ENCODE peak calls at places on chromosomes 16 and 17, in seven cellular contexts. One of them, this sample, is unnamed.

GRCh38 chr17:82497483-82498405 is 21.8 kb upstream of the FOXK2 start:
- DNase-seq in tibial nerve: peak
- DNase-seq in HCT116: no peak
- DNase-seq in IMR-90: peak
- DNase-seq in lower leg skin: peak
- DNase-seq in sigmoid colon: peak
- DNase-seq in Peyer's patch: peak
- DNase-seq in this sample: peak

GRCh38 chr17:56131431-56131830 is 21.8 kb upstream of the ANKFN1 start:
- DNase-seq in tibial nerve: no peak
- DNase-seq in IMR-90: no peak
- DNase-seq in HCT116: no peak
- DNase-seq in sigmoid colon: no peak
- DNase-seq in lower leg skin: no peak
- DNase-seq in Peyer's patch: no peak
- DNase-seq in this sample: no peak

GRCh38 chr16:35506898-35507194 is 2047.4 kb downstream of the TP53TG3F start:
- DNase-seq in HCT116: no peak
- DNase-seq in IMR-90: no peak
- DNase-seq in tibial nerve: no peak
- DNase-seq in Peyer's patch: no peak
- DNase-seq in sigmoid colon: no peak
- DNase-seq in lower leg skin: no peak
- DNase-seq in this sample: no peak

GRCh38 chr17:55774834-55775233 is 24.0 kb downstream of the PCTP start:
- DNase-seq in HCT116: no peak
- DNase-seq in IMR-90: no peak
- DNase-seq in Peyer's patch: no peak
- DNase-seq in tibial nerve: no peak
- DNase-seq in sigmoid colon: no peak
- DNase-seq in lower leg skin: no peak
- DNase-seq in this sample: no peak

GRCh38 chr17:81858170-81858966 is 2.0 kb downstream of the P4HB start:
- DNase-seq in IMR-90: no peak
- DNase-seq in lower leg skin: no peak
- DNase-seq in Peyer's patch: no peak
- DNase-seq in sigmoid colon: no peak
- DNase-seq in tibial nerve: no peak
- DNase-seq in HCT116: no peak
- DNase-seq in this sample: no peak

GRCh38 chr17:3754458-3755334 is 31.0 kb downstream of the HASPIN start:
- DNase-seq in Peyer's patch: peak
- DNase-seq in lower leg skin: peak
- DNase-seq in tibial nerve: no peak
- DNase-seq in HCT116: peak
- DNase-seq in IMR-90: no peak
- DNase-seq in sigmoid colon: no peak
- DNase-seq in this sample: peak

GRCh38 chr17:8673621-8674020 is 43.1 kb upstream of the MYH10 start:
- DNase-seq in HCT116: no peak
- DNase-seq in IMR-90: peak
- DNase-seq in Peyer's patch: no peak
- DNase-seq in tibial nerve: no peak
- DNase-seq in sigmoid colon: no peak
- DNase-seq in lower leg skin: peak
- DNase-seq in this sample: no peak

GRCh38 chr16:29876578-29877249 is 13.7 kb upstream of the CDIPT start:
- DNase-seq in tibial nerve: no peak
- DNase-seq in sigmoid colon: no peak
- DNase-seq in lower leg skin: no peak
- DNase-seq in Peyer's patch: no peak
- DNase-seq in HCT116: no peak
- DNase-seq in IMR-90: no peak
- DNase-seq in this sample: no peak

GRCh38 chr16:66248096-66248495 is 118.4 kb upstream of the CDH5 start:
- DNase-seq in Peyer's patch: peak
- DNase-seq in sigmoid colon: peak
- DNase-seq in lower leg skin: peak
- DNase-seq in IMR-90: peak
- DNase-seq in HCT116: no peak
- DNase-seq in tibial nerve: peak
- DNase-seq in this sample: no peak

GRCh38 chr16:22375117-22375962 is 921 bp upstream of the CDR2 start:
- DNase-seq in HCT116: no peak
- DNase-seq in sigmoid colon: no peak
- DNase-seq in tibial nerve: no peak
- DNase-seq in lower leg skin: no peak
- DNase-seq in Peyer's patch: peak
- DNase-seq in IMR-90: no peak
- DNase-seq in this sample: no peak

GRCh38 chr17:35536664-35537160 is 766 bp downstream of the SLFN12L start:
- DNase-seq in Peyer's patch: no peak
- DNase-seq in sigmoid colon: no peak
- DNase-seq in HCT116: no peak
- DNase-seq in tibial nerve: no peak
- DNase-seq in lower leg skin: no peak
- DNase-seq in IMR-90: no peak
- DNase-seq in this sample: no peak

GRCh38 chr16:8583199-8583598 is 7.1 kb downstream of the TMEM114 start:
- DNase-seq in lower leg skin: no peak
- DNase-seq in IMR-90: peak
- DNase-seq in Peyer's patch: no peak
- DNase-seq in HCT116: no peak
- DNase-seq in tibial nerve: no peak
- DNase-seq in sigmoid colon: no peak
- DNase-seq in this sample: no peak

GRCh38 chr17:3959295-3959899 is 4.8 kb downstream of the ATP2A3 start:
- DNase-seq in sigmoid colon: no peak
- DNase-seq in lower leg skin: no peak
- DNase-seq in tibial nerve: no peak
- DNase-seq in IMR-90: peak
- DNase-seq in Peyer's patch: peak
- DNase-seq in HCT116: no peak
- DNase-seq in this sample: no peak

GRCh38 chr17:28925912-28926365 is 23.1 kb upstream of the DHRS13 start:
- DNase-seq in IMR-90: peak
- DNase-seq in lower leg skin: no peak
- DNase-seq in Peyer's patch: peak
- DNase-seq in sigmoid colon: no peak
- DNase-seq in tibial nerve: no peak
- DNase-seq in HCT116: no peak
- DNase-seq in this sample: no peak

GRCh38 chr17:10744509-10745000 is 14.7 kb upstream of the TMEM220 start:
- DNase-seq in sigmoid colon: peak
- DNase-seq in IMR-90: no peak
- DNase-seq in tibial nerve: no peak
- DNase-seq in Peyer's patch: peak
- DNase-seq in lower leg skin: no peak
- DNase-seq in HCT116: no peak
- DNase-seq in this sample: no peak

GRCh38 chr16:66970775-66971725 is 10.0 kb downstream of the CES3 start:
- DNase-seq in lower leg skin: no peak
- DNase-seq in sigmoid colon: no peak
- DNase-seq in HCT116: no peak
- DNase-seq in Peyer's patch: no peak
- DNase-seq in tibial nerve: no peak
- DNase-seq in IMR-90: peak
- DNase-seq in this sample: no peak

GRCh38 chr17:79720705-79721295 is 9.9 kb upstream of the ENPP7 start:
- DNase-seq in sigmoid colon: no peak
- DNase-seq in lower leg skin: no peak
- DNase-seq in Peyer's patch: no peak
- DNase-seq in tibial nerve: no peak
- DNase-seq in HCT116: no peak
- DNase-seq in IMR-90: no peak
- DNase-seq in this sample: no peak

GRCh38 chr16:80519189-80519588 is 21.6 kb upstream of the DYNLRB2 start:
- DNase-seq in lower leg skin: no peak
- DNase-seq in Peyer's patch: no peak
- DNase-seq in sigmoid colon: no peak
- DNase-seq in tibial nerve: no peak
- DNase-seq in HCT116: no peak
- DNase-seq in IMR-90: no peak
- DNase-seq in this sample: no peak

GRCh38 chr16:80515374-80515773 is 25.4 kb upstream of the DYNLRB2 start:
- DNase-seq in HCT116: no peak
- DNase-seq in IMR-90: no peak
- DNase-seq in tibial nerve: no peak
- DNase-seq in lower leg skin: no peak
- DNase-seq in sigmoid colon: no peak
- DNase-seq in Peyer's patch: no peak
- DNase-seq in this sample: no peak

GRCh38 chr16:80512460-80512859 is 28.3 kb upstream of the DYNLRB2 start:
- DNase-seq in lower leg skin: no peak
- DNase-seq in Peyer's patch: no peak
- DNase-seq in tibial nerve: no peak
- DNase-seq in IMR-90: no peak
- DNase-seq in HCT116: no peak
- DNase-seq in sigmoid colon: no peak
- DNase-seq in this sample: no peak

GRCh38 chr16:80517846-80518245 is 22.9 kb upstream of the DYNLRB2 start:
- DNase-seq in HCT116: no peak
- DNase-seq in sigmoid colon: no peak
- DNase-seq in lower leg skin: no peak
- DNase-seq in tibial nerve: no peak
- DNase-seq in Peyer's patch: no peak
- DNase-seq in IMR-90: no peak
- DNase-seq in this sample: no peak

DNA sequence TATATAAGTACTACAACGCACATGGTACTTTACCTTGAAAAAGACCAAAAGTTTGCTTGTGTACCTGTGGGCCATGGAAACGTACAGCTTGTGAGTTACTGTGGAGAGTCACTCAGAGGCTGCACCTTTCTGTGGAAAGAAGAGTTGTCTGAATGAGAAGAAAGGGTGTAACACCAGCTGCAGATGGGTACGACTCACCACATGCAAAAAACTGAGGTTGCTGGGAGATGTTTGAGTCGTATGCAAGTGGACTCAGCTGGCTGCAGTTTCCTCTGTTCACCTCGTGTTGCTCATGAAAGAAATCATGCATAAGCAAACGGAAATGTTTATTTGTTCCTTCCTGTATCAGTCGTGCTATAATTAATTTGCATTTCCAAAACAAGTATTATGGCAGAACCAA is 22.4 kb upstream of the DYNLRB2 start:
- DNase-seq in lower leg skin: no peak
- DNase-seq in tibial nerve: no peak
- DNase-seq in IMR-90: peak
- DNase-seq in sigmoid colon: no peak
- DNase-seq in Peyer's patch: peak
- DNase-seq in HCT116: no peak
- DNase-seq in this sample: no peak
- TF ChIP-seq POLR2A in lower leg skin: no peak
- TF ChIP-seq POLR2A in tibial nerve: no peak
- TF ChIP-seq POLR2A in IMR-90: no peak
- TF ChIP-seq POLR2A in sigmoid colon: no peak
- TF ChIP-seq POLR2A in Peyer's patch: no peak
- TF ChIP-seq POLR2A in HCT116: no peak
- TF ChIP-seq POLR2A in this sample: no peak

GRCh38 chr17:65100316-65101140 is 36.6 kb upstream of the RGS9 start:
- DNase-seq in Peyer's patch: peak
- DNase-seq in tibial nerve: peak
- DNase-seq in sigmoid colon: peak
- DNase-seq in IMR-90: peak
- DNase-seq in lower leg skin: peak
- DNase-seq in HCT116: peak
- DNase-seq in this sample: peak
- TF ChIP-seq POLR2A in Peyer's patch: no peak
- TF ChIP-seq POLR2A in tibial nerve: no peak
- TF ChIP-seq POLR2A in sigmoid colon: no peak
- TF ChIP-seq POLR2A in IMR-90: no peak
- TF ChIP-seq POLR2A in lower leg skin: no peak
- TF ChIP-seq POLR2A in HCT116: no peak
- TF ChIP-seq POLR2A in this sample: no peak

GRCh38 chr16:10942352-10943297 is at the start of gene DEXI:
- DNase-seq in HCT116: peak
- DNase-seq in IMR-90: peak
- DNase-seq in tibial nerve: peak
- DNase-seq in Peyer's patch: peak
- DNase-seq in lower leg skin: peak
- DNase-seq in sigmoid colon: peak
- DNase-seq in this sample: peak
- TF ChIP-seq POLR2A in HCT116: no peak
- TF ChIP-seq POLR2A in IMR-90: no peak
- TF ChIP-seq POLR2A in tibial nerve: no peak
- TF ChIP-seq POLR2A in Peyer's patch: peak
- TF ChIP-seq POLR2A in lower leg skin: no peak
- TF ChIP-seq POLR2A in sigmoid colon: peak
- TF ChIP-seq POLR2A in this sample: no peak

GRCh38 chr17:17205368-17206148 is 575 bp downstream of the PLD6 start:
- DNase-seq in IMR-90: peak
- DNase-seq in lower leg skin: peak
- DNase-seq in tibial nerve: peak
- DNase-seq in sigmoid colon: peak
- DNase-seq in Peyer's patch: peak
- DNase-seq in HCT116: peak
- DNase-seq in this sample: peak

GRCh38 chr17:17204635-17205231 is 1.4 kb downstream of the PLD6 start:
- DNase-seq in lower leg skin: no peak
- DNase-seq in IMR-90: no peak
- DNase-seq in tibial nerve: no peak
- DNase-seq in Peyer's patch: no peak
- DNase-seq in sigmoid colon: no peak
- DNase-seq in HCT116: no peak
- DNase-seq in this sample: no peak

GRCh38 chr17:17208013-17208412 is 1.9 kb upstream of the PLD6 start:
- DNase-seq in lower leg skin: no peak
- DNase-seq in Peyer's patch: no peak
- DNase-seq in HCT116: no peak
- DNase-seq in tibial nerve: no peak
- DNase-seq in sigmoid colon: no peak
- DNase-seq in IMR-90: no peak
- DNase-seq in this sample: no peak

GRCh38 chr17:17206913-17207368 is 808 bp upstream of the PLD6 start:
- DNase-seq in HCT116: no peak
- DNase-seq in lower leg skin: no peak
- DNase-seq in tibial nerve: peak
- DNase-seq in IMR-90: no peak
- DNase-seq in Peyer's patch: no peak
- DNase-seq in sigmoid colon: no peak
- DNase-seq in this sample: no peak

DNA sequence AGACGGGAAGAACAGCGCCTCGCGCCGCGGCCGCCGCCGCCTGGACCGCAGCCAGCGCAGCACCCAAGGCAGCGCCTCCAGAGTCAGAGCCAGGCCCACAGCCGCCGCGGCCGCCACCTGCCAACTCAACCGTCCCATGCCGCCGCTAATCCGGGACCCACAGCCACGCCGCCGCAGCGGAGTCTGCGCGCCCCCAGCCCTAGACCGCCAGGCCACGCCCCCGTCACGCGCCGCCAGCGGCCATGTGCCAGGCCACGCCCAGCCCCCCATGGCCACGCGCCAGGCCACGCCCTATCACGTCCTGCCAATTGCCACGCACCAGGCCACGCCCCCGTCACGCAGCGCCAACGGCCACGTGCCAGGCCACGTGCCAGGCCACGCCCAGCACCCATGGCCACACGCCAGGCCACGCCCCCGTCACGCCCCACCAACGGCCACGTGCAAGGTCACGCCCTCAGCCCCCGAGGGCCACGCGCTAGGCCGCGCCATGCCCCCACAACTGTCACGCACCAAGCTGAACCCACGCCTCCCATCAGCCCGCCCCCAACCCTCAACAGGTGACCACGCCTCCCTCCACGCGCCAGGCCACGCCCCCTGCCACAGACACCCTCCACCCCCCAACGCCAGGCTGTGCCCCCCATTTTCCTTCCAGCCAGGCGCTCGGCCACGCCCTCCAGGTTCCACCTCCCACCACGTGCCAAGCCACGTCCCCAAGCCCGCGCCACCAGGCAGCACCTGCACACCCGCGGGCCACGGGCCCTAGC is at the start of gene PLD6:
- DNase-seq in lower leg skin: peak
- DNase-seq in sigmoid colon: peak
- DNase-seq in IMR-90: peak
- DNase-seq in HCT116: peak
- DNase-seq in tibial nerve: peak
- DNase-seq in Peyer's patch: peak
- DNase-seq in this sample: peak
- TF ChIP-seq POLR2A in lower leg skin: no peak
- TF ChIP-seq POLR2A in sigmoid colon: no peak
- TF ChIP-seq POLR2A in IMR-90: no peak
- TF ChIP-seq POLR2A in HCT116: peak
- TF ChIP-seq POLR2A in tibial nerve: no peak
- TF ChIP-seq POLR2A in Peyer's patch: no peak
- TF ChIP-seq POLR2A in this sample: no peak